ENCODE peak calls at places on chromosomes 3 and 15, in four cellular contexts. R, P, J and M are unnamed samples.

GRCh38 chr3:53357457-53357856 is 10.1 kb upstream of the DCP1A start:
- DNase-seq in R (no peak), P (peak), J (no peak), M (no peak)

GRCh38 chr15:40594429-40594836 is 384 bp downstream of the KNL1 start:
- DNase-seq in P (peak), R (no peak), J (peak), M (peak)

GRCh38 chr15:33125883-33126535 is 68.5 kb downstream of the FMN1 start:
- DNase-seq in J (no peak), R (no peak), P (no peak), M (no peak)

GRCh38 chr3:102174832-102175374 is 259.9 kb upstream of the ZPLD1 start:
- DNase-seq in P (no peak), R (no peak), J (no peak), M (no peak)

GRCh38 chr3:35296533-35296932 is 342.8 kb upstream of the ARPP21 start:
- DNase-seq in R (no peak), P (peak), J (no peak), M (no peak)

GRCh38 chr15:99303881-99304280 is 52.6 kb downstream of the LRRC28 start:
- DNase-seq in P (no peak), R (no peak), J (no peak), M (no peak)

GRCh38 chr15:74300057-74300620 is 64.0 kb downstream of the CCDC33 start:
- DNase-seq in J (no peak), R (no peak), P (no peak), M (no peak)

GRCh38 chr15:52144656-52145055 is 32.1 kb upstream of the BCL2L10 start:
- DNase-seq in R (no peak), P (peak), J (no peak), M (peak)

GRCh38 chr3:123749716-123750115 is 134.4 kb downstream of the MYLK start:
- DNase-seq in R (no peak), P (peak), J (no peak), M (no peak)

GRCh38 chr15:25181290-25182097 is 226.7 kb downstream of the SNRPN start:
- DNase-seq in J (peak), R (peak), P (no peak), M (peak)

GRCh38 chr3:13288732-13289718 is 131.1 kb downstream of the NUP210 start:
- DNase-seq in P (no peak), R (peak), J (no peak), M (no peak)

DNA sequence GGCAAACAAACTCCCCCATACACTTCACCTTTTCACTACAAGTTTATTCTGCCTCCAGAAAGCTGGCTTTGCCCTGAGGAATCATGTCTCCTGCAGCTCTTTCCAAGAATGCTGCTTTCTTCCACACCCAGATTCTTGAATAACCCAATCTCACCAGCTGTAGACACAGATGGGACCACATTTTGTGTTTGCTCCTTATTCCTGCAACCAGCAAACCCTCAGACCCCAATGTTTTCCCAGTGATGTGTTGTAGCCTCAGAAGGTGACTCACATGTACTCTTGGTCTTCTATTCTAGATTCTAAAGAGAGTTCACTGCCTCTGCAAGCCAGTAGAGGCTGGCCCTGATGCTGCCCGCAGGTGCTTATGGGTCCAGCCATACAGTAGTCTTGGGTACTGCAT is 23.6 kb upstream of the TRIM59 start:
- DNase-seq in R (no peak), J (no peak), P (peak), M (no peak)
- H3K27ac ChIP-seq in R (no peak), J (no peak), P (no peak), M (peak)

GRCh38 chr3:105516972-105517371 is 150.3 kb downstream of the ALCAM start:
- DNase-seq in P (peak), J (no peak), R (no peak), M (no peak)

GRCh38 chr3:105518201-105518600 is 151.5 kb downstream of the ALCAM start:
- DNase-seq in P (no peak), J (no peak), R (no peak), M (no peak)

GRCh38 chr3:105511031-105511430 is 144.3 kb downstream of the ALCAM start:
- DNase-seq in P (no peak), R (no peak), J (no peak), M (no peak)

GRCh38 chr3:105513886-105514285 is 147.2 kb downstream of the ALCAM start:
- DNase-seq in P (no peak), J (no peak), R (no peak), M (no peak)

DNA sequence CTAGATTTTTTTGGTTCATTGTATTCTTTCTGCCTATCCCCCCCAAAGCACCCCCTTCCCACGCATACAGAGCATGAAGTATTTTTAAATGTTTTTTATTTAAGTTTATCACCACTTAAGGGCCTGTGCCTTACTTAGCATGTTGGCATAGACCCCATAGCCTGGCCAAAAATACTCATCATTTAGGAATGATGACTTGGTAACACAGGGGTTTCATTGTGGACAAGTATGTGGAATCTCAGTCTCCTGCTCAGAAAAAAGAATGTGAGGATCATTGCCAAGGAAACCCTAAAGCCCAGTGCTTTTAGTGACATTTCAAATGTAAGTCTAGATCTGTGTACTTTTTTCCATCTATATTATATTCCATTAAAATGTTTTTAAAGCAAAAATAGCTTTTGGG is 146.3 kb downstream of the ALCAM start:
- DNase-seq in J (no peak), P (peak), R (no peak), M (no peak)
- H3K27ac ChIP-seq in J (no peak), P (no peak), R (no peak), M (peak)

GRCh38 chr15:58958811-58959210 is 25.3 kb upstream of the SLTM start:
- DNase-seq in R (no peak), P (no peak), J (no peak), M (no peak)
- H3K27ac ChIP-seq in R (no peak), P (no peak), J (no peak), M (no peak)

GRCh38 chr15:84740691-84741090 is 7.7 kb upstream of the ZNF592 start:
- DNase-seq in R (no peak), J (no peak), P (no peak), M (no peak)
- H3K27ac ChIP-seq in R (no peak), J (peak), P (no peak), M (no peak)

GRCh38 chr3:152398495-152398894 is 129.8 kb downstream of the MBNL1 start:
- DNase-seq in P (peak), R (no peak), J (no peak), M (no peak)
- H3K27ac ChIP-seq in P (peak), R (no peak), J (peak), M (peak)

DNA sequence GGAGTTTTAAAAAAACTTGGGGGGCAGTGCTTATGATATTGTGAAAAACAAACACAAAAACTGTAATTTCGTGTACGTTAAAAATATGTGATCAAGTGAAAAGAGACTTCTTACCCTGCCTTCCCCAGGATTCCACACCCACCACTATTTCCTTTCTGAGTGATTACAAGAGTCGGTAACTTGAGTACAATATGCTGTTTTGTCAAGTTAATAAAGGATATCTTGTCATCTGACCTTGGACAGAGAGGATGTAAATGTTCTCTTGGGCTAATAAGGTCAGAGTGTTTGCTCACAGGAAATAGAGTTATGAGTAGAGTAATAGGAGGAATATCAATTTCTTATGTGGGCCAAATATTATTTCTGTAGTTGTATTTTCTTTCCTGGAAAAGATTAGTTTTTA is 68.1 kb downstream of the NOX5 start:
- DNase-seq in J (no peak), R (no peak), P (no peak), M (no peak)
- H3K27ac ChIP-seq in J (no peak), R (no peak), P (no peak), M (no peak)

GRCh38 chr3:147407107-147407494 is 758 bp upstream of the ZIC4 start:
- DNase-seq in R (no peak), P (no peak), J (no peak), M (no peak)
- H3K27ac ChIP-seq in R (peak), P (no peak), J (no peak), M (no peak)

GRCh38 chr15:59157840-59158700 is 48.6 kb upstream of the LDHAL6B start:
- DNase-seq in P (no peak), R (no peak), J (no peak), M (peak)
- H3K27ac ChIP-seq in P (no peak), R (no peak), J (no peak), M (no peak)

GRCh38 chr15:68774521-68775293 is 46.0 kb downstream of the ANP32A start:
- DNase-seq in R (no peak), P (peak), J (no peak), M (no peak)

GRCh38 chr15:68776477-68777270 is 44.0 kb downstream of the ANP32A start:
- DNase-seq in J (no peak), R (no peak), P (no peak), M (peak)

GRCh38 chr15:68773036-68773435 is 47.7 kb downstream of the ANP32A start:
- DNase-seq in J (no peak), R (no peak), P (no peak), M (no peak)

GRCh38 chr15:68774120-68774519 is 46.6 kb downstream of the ANP32A start:
- DNase-seq in J (no peak), R (no peak), P (no peak), M (no peak)

DNA sequence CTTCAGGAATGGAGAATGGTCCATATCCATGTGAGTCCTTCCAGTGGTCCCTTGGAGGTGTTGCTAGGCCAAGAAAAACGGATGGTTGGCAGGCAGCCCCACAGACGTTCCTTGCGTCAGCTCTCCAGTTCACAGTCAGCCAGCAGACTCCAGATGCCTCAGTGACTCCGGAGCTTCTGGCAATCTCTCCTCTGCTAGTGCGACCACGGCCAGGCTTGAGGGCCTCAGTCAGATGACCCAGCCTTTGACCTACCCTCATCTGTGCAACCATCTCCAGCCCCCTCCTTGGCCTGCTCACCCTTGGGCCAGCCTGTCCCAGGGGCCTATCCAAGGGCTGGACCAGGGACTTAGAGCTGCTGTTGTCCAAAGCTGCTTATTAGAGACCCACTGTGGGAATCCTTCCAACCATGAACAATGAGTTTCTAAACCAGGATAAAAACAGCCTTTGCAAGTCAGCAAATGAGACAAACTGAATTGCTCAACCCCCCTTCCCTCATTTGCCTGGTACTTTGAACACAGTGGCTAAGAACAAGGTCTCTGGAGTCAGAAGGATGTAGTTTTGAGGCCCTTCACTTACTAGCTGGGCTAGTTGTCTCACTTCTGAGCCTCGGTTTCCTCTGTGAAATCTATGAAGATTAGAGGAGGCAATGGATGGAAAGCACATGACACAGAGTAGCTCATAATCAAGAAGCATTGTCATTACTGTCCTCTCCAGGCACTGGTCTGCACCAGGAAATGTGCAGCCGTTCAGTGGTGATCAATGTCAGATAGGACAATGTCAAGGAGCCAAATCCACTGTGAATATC is 44.8 kb downstream of the ANP32A start:
- DNase-seq in P (peak), R (peak), J (peak), M (no peak)
- H3K27ac ChIP-seq in P (no peak), R (peak), J (no peak), M (no peak)